ENCODE peak calls at places on chromosomes 5 and 9, in five cellular contexts. Y is OCI-LY7, H is tibial artery, C is pancreas, X is left ventricle myocardium inferior. J is an unnamed sample. For H3K36me3, the result is how much of the 10 kb centered on the place peaks cover.

GRCh38 chr9:71766663-71767062 is 1.6 kb downstream of the CEMIP2 start:
- DNase-seq in Y (no peak), X (no peak), C (no peak), H (no peak), J (no peak)

GRCh38 chr5:168128556-168128955 is 162.9 kb upstream of the WWC1 start:
- DNase-seq in C (no peak), X (no peak), H (no peak), Y (no peak), J (no peak)

GRCh38 chr5:115859378-115859777 is 17.6 kb downstream of the AP3S1 start:
- DNase-seq in Y (no peak), H (no peak), X (no peak), C (no peak), J (no peak)

GRCh38 chr5:116011046-116011445 is 21.2 kb upstream of the ARL14EPL start:
- DNase-seq in C (no peak), X (no peak), Y (no peak), H (no peak), J (no peak)

GRCh38 chr9:7500521-7500920 is 299.1 kb downstream of the DMAC1 start:
- DNase-seq in Y (no peak), C (no peak), H (no peak), X (no peak), J (no peak)

GRCh38 chr5:140553657-140554056 is 3.6 kb downstream of the SRA1 start:
- DNase-seq in Y (no peak), C (no peak), X (no peak), H (no peak), J (no peak)

GRCh38 chr9:68964102-68964541 is 49.8 kb downstream of the PRKACG start:
- DNase-seq in C (no peak), X (no peak), Y (no peak), H (no peak), J (no peak)

GRCh38 chr5:139299477-139299876 is 5.9 kb downstream of the MATR3 start:
- DNase-seq in C (no peak), H (no peak), Y (no peak), X (no peak), J (no peak)

GRCh38 chr5:65076251-65076869 is 307.6 kb downstream of the CWC27 start:
- DNase-seq in Y (peak), X (peak), C (peak), H (no peak), J (no peak)

GRCh38 chr9:137172907-137173794 is 1.3 kb upstream of the TMEM210 start:
- DNase-seq in C (no peak), X (no peak), H (no peak), Y (no peak), J (no peak)

GRCh38 chr9:116549061-116549664 is 137.9 kb upstream of the TRIM32 start:
- DNase-seq in H (peak), C (peak), Y (no peak), X (peak), J (peak)

GRCh38 chr5:58114324-58114723 is 345.6 kb downstream of the PLK2 start:
- DNase-seq in C (no peak), X (no peak), Y (no peak), H (no peak), J (peak)

GRCh38 chr9:18770509-18770908 is 262.5 kb downstream of the SAXO1 start:
- DNase-seq in Y (no peak), H (no peak), X (no peak), C (no peak), J (no peak)

GRCh38 chr5:180313677-180314076 is 21.8 kb upstream of the MAPK9 start:
- DNase-seq in C (peak), X (peak), H (no peak), Y (no peak), J (no peak)

GRCh38 chr9:114501786-114502682 is 3.2 kb downstream of the WHRN start:
- DNase-seq in X (no peak), H (no peak), Y (no peak), C (no peak), J (no peak)

GRCh38 chr5:11311272-11311671 is 550.2 kb upstream of the DAP start:
- DNase-seq in X (no peak), C (no peak), Y (no peak), H (no peak), J (no peak)

GRCh38 chr5:79330071-79330470 is 94.1 kb downstream of the JMY start:
- DNase-seq in Y (no peak), H (no peak), C (no peak), X (no peak), J (no peak)

GRCh38 chr5:167155387-167156051 is 1135.9 kb upstream of the WWC1 start:
- DNase-seq in H (no peak), X (no peak), C (no peak), Y (no peak), J (no peak)

GRCh38 chr5:85663708-85664031 is 954.1 kb upstream of the COX7C start:
- DNase-seq in H (no peak), Y (no peak), C (no peak), X (no peak), J (no peak)
- H3K4me3 ChIP-seq in H (no peak), Y (no peak), C (no peak), X (no peak), J (no peak)

DNA sequence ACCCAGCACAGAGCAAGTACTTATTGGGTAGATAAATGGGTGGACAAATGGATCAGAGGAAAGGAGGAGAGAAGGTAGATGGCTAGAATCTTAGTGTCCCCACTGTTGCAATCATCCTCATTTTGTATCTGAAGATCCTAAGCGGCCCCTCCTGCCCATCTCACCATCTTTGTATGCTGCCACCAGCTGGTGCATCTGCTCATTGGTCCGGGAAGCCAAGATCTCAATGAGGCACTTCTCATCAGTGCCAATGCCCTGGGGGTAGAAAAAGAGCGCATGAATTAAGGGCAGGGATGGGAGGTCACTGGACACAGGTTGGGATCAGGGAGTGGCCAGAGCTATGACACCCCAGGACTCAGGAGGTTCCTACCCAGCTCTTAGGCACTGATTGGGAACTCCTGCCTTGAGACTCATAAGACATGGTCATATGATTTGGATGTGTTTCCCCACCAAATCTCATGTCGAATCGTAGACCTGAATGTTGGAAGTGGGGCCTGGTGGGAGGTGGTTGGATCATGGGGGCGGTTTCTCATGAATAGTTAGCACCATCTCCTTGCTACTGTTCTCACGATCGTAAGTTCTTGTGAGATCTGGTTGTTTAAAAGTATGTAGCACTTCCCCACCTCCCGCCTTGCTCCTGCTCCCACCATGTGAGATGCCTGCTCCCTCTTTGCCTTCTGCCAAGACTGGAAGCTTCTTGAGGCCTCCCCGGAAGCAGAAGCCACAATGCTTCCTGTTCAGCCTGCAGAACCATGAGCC is 20.3 kb downstream of the ANXA6 start:
- DNase-seq in Y (no peak), C (no peak), H (no peak), X (no peak), J (no peak)
- H3K36me3 ChIP-seq in Y (under half), C (under half), H (half or more), X (half or more), J (under half)

GRCh38 chr9:131927092-131927491 is 152.6 kb downstream of the MED27 start:
- DNase-seq in X (no peak), H (no peak), Y (no peak), C (no peak), J (no peak)

GRCh38 chr9:131923766-131924165 is 155.9 kb downstream of the MED27 start:
- DNase-seq in C (no peak), H (no peak), Y (no peak), X (no peak), J (no peak)

GRCh38 chr9:131923132-131923671 is 156.5 kb downstream of the MED27 start:
- DNase-seq in H (no peak), C (no peak), X (no peak), Y (no peak), J (no peak)

DNA sequence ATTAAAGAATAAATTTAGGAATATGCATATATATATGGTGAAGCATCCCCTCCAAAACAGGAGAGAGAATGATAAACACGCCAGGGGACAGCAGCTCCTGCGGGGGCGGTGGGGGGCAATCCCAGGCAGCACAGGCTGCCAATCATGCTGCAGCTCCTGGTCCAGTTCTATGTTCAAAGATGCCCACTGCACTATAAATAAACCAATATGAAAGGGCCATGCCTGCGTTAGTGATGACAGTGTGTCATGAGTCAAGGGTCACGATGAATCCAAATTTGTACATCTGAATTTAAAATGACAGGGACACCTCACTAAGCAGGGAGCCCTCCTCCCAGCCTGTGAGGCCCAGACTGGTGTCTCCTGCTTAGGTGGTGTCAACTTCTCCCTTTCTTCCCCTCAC is 154.0 kb downstream of the MED27 start:
- DNase-seq in X (no peak), Y (no peak), H (no peak), C (no peak), J (no peak)
- TF ChIP-seq CTCF in X (no peak), Y (no peak), H (no peak), C (no peak), J (no peak)

GRCh38 chr5:157918811-157919742 is 60.1 kb upstream of the CLINT1 start:
- DNase-seq in Y (peak), X (no peak), C (no peak), H (no peak), J (no peak)
- H3K4me3 ChIP-seq in Y (no peak), X (peak), C (no peak), H (no peak), J (no peak)

GRCh38 chr5:141982626-141983025 is 13.7 kb downstream of the RNF14 start:
- DNase-seq in H (no peak), X (no peak), Y (no peak), C (no peak), J (no peak)
- H3K36me3 ChIP-seq in H (half or more), X (half or more), Y (half or more), C (under half), J (under half)

GRCh38 chr5:2848634-2849033 is 97.2 kb upstream of the IRX2 start:
- DNase-seq in H (no peak), Y (no peak), C (no peak), X (no peak), J (no peak)
- TF ChIP-seq CTCF in H (no peak), Y (no peak), C (no peak), X (no peak), J (no peak)

J was measured in kidney epithelial cell.